ENCODE peak calls at places on chromosomes 1 and 21, in four cellular contexts. O is mesothelial cell of epicardium, P is nephron progenitor cell, A is H1. T is an unnamed sample.

GRCh38 chr1:90821793-90822359 is 104.8 kb upstream of the BARHL2 start:
- DNase-seq in A (no peak), O (no peak), P (no peak), T (no peak)

GRCh38 chr1:162026906-162027305 is 3.2 kb upstream of the OLFML2B start:
- DNase-seq in P (no peak), A (no peak), O (no peak), T (no peak)

GRCh38 chr1:5297199-5297877 is 642.9 kb downstream of the AJAP1 start:
- DNase-seq in P (no peak), O (no peak), A (no peak), T (no peak)

GRCh38 chr21:17491716-17492414 is 21.0 kb upstream of the CXADR start:
- DNase-seq in P (no peak), A (no peak), O (no peak), T (no peak)

GRCh38 chr1:231603598-231604275 is 22.9 kb upstream of the DISC1 start:
- DNase-seq in O (no peak), A (peak; percentile 55), P (peak; percentile 29), T (no peak)

GRCh38 chr1:56188855-56189254 is 390.5 kb downstream of the PLPP3 start:
- DNase-seq in P (no peak), A (no peak), O (no peak), T (no peak)

GRCh38 chr1:219518168-219518905 is 94.6 kb downstream of the ZC3H11B start:
- DNase-seq in O (no peak), P (no peak), A (no peak), T (no peak)

GRCh38 chr1:24998554-24999245 is 68.6 kb upstream of the RUNX3 start:
- DNase-seq in A (no peak), O (no peak), P (no peak), T (no peak)

GRCh38 chr1:87715052-87715451 is 386.4 kb downstream of the LMO4 start:
- DNase-seq in P (no peak), O (no peak), A (no peak), T (no peak)

GRCh38 chr1:238476881-238477280 is 586.2 kb upstream of the ZP4 start:
- DNase-seq in A (no peak), P (no peak), O (no peak), T (no peak)

GRCh38 chr1:162822391-162823200 is 32.1 kb downstream of the HSD17B7 start:
- DNase-seq in A (peak; percentile 78), O (no peak), P (peak; percentile 49), T (no peak)

GRCh38 chr21:26834181-26834945 is 10.8 kb downstream of the ADAMTS1 start:
- DNase-seq in O (no peak), P (no peak), A (no peak), T (no peak)

GRCh38 chr21:44800971-44801467 is 601 bp downstream of the UBE2G2 start:
- DNase-seq in P (peak; percentile 27), A (no peak), O (no peak), T (no peak)

GRCh38 chr1:205504311-205505075 is at the start of gene CDK18:
- DNase-seq in O (peak; percentile 60), P (peak; percentile 77), A (peak; percentile 85), T (no peak)

GRCh38 chr1:153113416-153113815 is at the start of gene SPRR2F:
- DNase-seq in O (no peak), P (no peak), A (no peak), T (no peak)

GRCh38 chr1:221394011-221394544 is 347.8 kb downstream of the DUSP10 start:
- DNase-seq in O (no peak), P (no peak), A (no peak), T (no peak)

GRCh38 chr1:64090436-64090835 is 113.0 kb upstream of the UBE2U start:
- DNase-seq in P (no peak), A (no peak), O (no peak), T (no peak)

GRCh38 chr1:12078938-12079861 is 16.1 kb downstream of the TNFRSF8 start:
- DNase-seq in A (peak; percentile 86), P (peak; percentile 71), O (no peak), T (peak; percentile 5)

GRCh38 chr1:209652873-209653401 is 712 bp upstream of the LAMB3 start:
- DNase-seq in O (peak; percentile 69), A (peak; percentile 65), P (no peak), T (no peak)

GRCh38 chr1:240666548-240667198 is 54.7 kb upstream of the GREM2 start:
- DNase-seq in O (no peak), P (no peak), A (no peak), T (no peak)

GRCh38 chr1:100708476-100709062 is 11.0 kb upstream of the VCAM1 start:
- DNase-seq in P (no peak), O (no peak), A (no peak), T (no peak)

GRCh38 chr1:244712669-244713068 is 59.7 kb downstream of the DESI2 start:
- DNase-seq in O (no peak), P (no peak), A (no peak), T (no peak)

GRCh38 chr1:179506199-179506598 is 69.5 kb downstream of the NPHS2 start:
- DNase-seq in O (no peak), A (no peak), P (no peak), T (no peak)

GRCh38 chr1:229642970-229643369 is 16.9 kb downstream of the URB2 start:
- DNase-seq in P (no peak), O (no peak), A (no peak), T (no peak)

GRCh38 chr1:239778221-239778813 is 313.4 kb upstream of the FMN2 start:
- DNase-seq in O (no peak), A (no peak), P (no peak), T (no peak)

DNA sequence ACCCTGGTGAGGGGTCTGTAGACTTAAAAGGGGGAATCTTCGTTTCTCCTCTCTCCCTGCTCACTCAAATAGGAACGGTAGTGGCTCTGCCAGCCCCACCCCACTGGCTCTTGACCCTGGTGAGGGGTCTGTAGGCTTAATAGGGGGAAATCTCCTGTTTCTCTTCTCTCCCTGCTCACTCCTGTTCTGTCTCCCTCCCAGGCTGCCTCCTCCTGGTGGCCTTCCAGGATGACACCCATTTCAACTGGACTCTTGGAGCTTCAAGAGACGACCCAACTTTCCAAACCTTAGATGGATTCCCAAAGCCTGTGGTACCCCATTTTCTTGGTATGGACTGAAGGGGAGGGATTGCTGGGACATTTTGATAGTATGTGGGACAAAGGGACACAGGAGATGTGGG is 1.4 kb upstream of the EPHB2 start:
- DNase-seq in O (no peak), P (no peak), A (no peak), T (no peak)
- TF ChIP-seq CTCF in O (peak; percentile 54), P (peak; percentile 42), A (peak; percentile 66), T (no peak)

DNA sequence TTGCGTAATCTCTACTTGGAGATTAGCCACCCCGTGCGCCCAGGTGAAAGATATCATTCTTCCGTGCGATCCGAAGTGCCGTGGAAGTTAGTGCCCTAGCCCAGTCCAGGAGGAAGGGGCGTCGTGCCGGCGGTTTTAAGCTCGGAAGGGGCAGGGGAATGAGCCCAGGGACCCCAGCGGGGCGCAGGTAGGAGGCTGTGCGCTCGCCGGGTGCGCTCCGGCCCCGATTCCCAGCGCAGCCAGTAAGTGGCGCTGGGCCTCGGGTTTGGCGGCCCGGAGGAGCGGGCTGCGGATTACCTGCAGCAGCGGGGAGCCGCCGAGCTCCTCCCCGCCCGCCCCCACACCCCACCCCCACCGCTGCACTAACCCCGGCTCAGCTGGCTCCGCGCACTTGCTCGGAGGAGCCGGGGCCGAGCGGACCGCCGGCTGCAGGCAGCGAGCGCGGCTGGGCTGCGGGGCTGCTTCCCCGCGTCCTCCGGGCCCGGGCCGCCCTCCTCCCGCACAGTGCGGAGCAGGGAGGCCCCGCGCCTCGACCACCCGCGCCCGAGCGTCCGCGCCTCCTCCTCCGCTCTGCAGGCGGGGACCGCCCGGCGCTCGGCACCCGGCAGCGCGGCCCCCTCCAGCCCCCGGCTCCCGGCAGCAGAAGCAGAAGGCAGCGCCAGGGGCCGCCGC is at the start of gene RYR2:
- DNase-seq in P (peak; percentile 71), O (peak; percentile 52), A (peak; percentile 80), T (no peak)
- TF ChIP-seq CTCF in P (peak; percentile 61), O (peak; percentile 11), A (peak; percentile 83), T (peak; percentile 24)

DNA sequence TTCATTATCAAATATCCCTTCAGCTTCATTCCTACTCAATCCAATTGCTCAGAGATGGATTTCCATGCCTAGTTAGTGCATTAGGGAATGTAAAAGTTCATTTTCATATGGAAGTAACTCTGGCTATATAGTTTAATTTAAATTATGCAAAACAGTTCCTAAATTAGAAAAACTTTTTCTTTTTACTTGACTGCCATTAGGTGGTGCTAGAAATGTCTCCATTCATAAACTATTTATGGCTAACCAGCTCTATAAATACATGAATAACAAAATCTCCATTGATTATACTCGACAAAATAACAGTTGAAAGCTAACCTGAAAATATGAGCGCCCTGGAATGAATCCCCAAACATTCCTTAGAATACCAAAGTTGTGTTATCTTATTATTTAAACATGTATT is 311.4 kb downstream of the USH2A start:
- DNase-seq in O (no peak), P (no peak), A (no peak), T (no peak)
- TF ChIP-seq CTCF in O (no peak), P (no peak), A (no peak), T (no peak)

DNA sequence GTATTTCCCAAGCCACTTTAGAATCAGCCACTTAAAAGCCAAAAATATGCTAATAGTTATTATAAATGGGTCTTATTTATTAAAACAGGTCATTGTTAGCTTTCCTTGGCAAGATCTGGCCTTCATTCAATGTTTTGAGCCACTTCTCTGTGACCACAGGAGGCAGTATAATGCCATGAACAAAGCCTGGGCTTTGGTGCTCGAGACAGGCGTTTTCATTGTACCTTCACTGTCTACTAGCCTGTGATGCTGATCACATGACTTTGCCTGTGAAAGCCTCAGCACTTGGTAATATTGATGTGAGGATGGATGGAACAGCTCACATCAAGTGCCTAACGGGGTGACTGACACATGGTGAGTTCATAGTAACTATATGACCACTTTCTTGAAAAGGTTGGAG is 217.0 kb downstream of the RWDD3 start:
- DNase-seq in A (no peak), P (no peak), O (no peak), T (no peak)
- TF ChIP-seq CTCF in A (no peak), P (no peak), O (no peak), T (no peak)

DNA sequence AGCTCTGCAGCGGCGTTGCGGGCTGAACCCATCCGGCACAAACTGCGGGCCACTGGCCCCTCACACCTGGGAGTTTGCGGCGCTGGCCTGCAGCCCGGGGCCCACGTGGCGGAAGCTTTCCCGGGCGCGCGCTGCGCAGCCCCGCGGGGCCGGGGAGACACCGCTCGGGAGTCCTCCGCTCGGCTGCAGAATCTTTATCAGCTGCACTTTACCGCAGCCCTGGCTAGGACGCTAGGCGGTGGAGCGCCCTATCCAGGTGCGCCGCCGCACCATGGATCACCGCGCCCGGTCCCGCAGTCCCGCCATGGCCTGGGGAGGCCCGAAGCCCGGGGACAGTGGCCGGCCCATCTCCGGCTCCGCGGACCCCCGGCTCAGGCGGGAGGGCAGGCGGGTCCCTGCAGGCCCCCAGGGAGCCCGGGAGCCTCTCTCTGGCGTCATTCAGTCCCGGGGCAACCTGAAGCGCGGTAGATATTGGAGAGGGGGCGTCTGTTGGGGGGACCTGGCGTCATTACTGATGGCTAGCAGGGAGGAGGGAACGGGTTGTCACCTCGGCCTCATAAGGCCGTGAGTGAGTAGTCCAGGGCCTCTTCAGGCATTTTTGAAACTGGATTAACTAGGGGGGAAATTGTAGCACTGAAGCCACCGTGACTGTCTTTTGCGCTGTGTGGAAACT is 5.7 kb upstream of the OLIG2 start:
- DNase-seq in O (no peak), A (peak; percentile 77), P (peak; percentile 57), T (no peak)
- TF ChIP-seq CTCF in O (no peak), A (no peak), P (no peak), T (no peak)